ENCODE peak calls at places on chromosomes 5 and 9, in ten cellular contexts. P is astrocyte of the spinal cord, Q is cardiac fibroblast, R is choroid plexus epithelial cell, Y is psoas muscle, S is left ventricle myocardium inferior, T is HFF-Myc, M is A549, X is brain microvascular endothelial cell, B is IMR-90. I is an unnamed sample.

GRCh38 chr5:140142802-140143201 is 17.1 kb downstream of the IGIP start:
- DNase-seq in P (no peak), Q (no peak), R (no peak), Y (no peak), S (no peak), T (no peak), M (no peak), X (no peak), B (no peak), I (no peak)

GRCh38 chr5:145827275-145827674 is 7.9 kb downstream of the PRELID2 start:
- DNase-seq in P (no peak), Q (no peak), R (no peak), Y (no peak), S (no peak), T (no peak), M (no peak), X (no peak), B (no peak), I (no peak)

GRCh38 chr5:15585128-15585527 is 85.1 kb downstream of the FBXL7 start:
- DNase-seq in P (no peak), Q (no peak), R (no peak), Y (no peak), S (no peak), T (no peak), M (no peak), X (no peak), B (peak; percentile 25), I (no peak)

GRCh38 chr5:124236366-124237231 is 509.8 kb downstream of the ZNF608 start:
- DNase-seq in P (no peak), Q (peak; percentile 33), R (no peak), Y (no peak), S (no peak), T (no peak), M (no peak), X (no peak), B (peak; percentile 1), I (no peak)

GRCh38 chr5:176734756-176735342 is 75.5 kb upstream of the UNC5A start:
- DNase-seq in P (no peak), Q (no peak), R (no peak), Y (no peak), S (no peak), T (no peak), M (no peak), X (no peak), B (no peak), I (no peak)

GRCh38 chr5:15013654-15014463 is 142.3 kb upstream of the ANKH start:
- DNase-seq in P (peak; percentile 85), Q (peak; percentile 89), R (peak; percentile 89), Y (no peak), S (no peak), T (peak; percentile 58), M (peak; percentile 42), X (peak; percentile 71), B (peak; percentile 80), I (peak; percentile 87)

GRCh38 chr5:178353461-178353860 is 120.9 kb upstream of the PHYKPL start:
- DNase-seq in P (no peak), Q (no peak), R (no peak), Y (no peak), S (no peak), T (no peak), M (no peak), X (no peak), B (no peak), I (no peak)

GRCh38 chr5:14730881-14731280 is 66.4 kb downstream of the OTULIN start:
- DNase-seq in P (no peak), Q (no peak), R (no peak), Y (no peak), S (no peak), T (no peak), M (no peak), X (no peak), B (no peak), I (no peak)

GRCh38 chr9:111759762-111760639 is 34.7 kb downstream of the SHOC1 start:
- DNase-seq in P (peak; percentile 90), Q (peak; percentile 95), R (peak; percentile 95), Y (no peak), S (no peak), T (peak; percentile 87), M (peak; percentile 41), X (peak; percentile 91), B (peak; percentile 91), I (peak; percentile 96)

GRCh38 chr5:179780343-179780742 is 13.4 kb upstream of the LTC4S start:
- DNase-seq in P (no peak), Q (no peak), R (peak; percentile 81), Y (peak; percentile 48), S (no peak), T (no peak), M (no peak), X (no peak), B (no peak), I (no peak)

GRCh38 chr9:127233582-127234350 is 30.8 kb upstream of the GARNL3 start:
- DNase-seq in P (no peak), Q (peak; percentile 29), R (no peak), Y (no peak), S (no peak), T (no peak), M (no peak), X (no peak), B (no peak), I (no peak)

GRCh38 chr9:109109962-109110325 is 9.8 kb downstream of the TMEM245 start:
- DNase-seq in P (no peak), Q (peak; percentile 31), R (peak; percentile 66), Y (no peak), S (no peak), T (no peak), M (no peak), X (no peak), B (no peak), I (peak; percentile 28)

GRCh38 chr5:135236951-135237791 is 161.9 kb downstream of the MACROH2A1 start:
- DNase-seq in P (no peak), Q (no peak), R (no peak), Y (no peak), S (peak; percentile 27), T (no peak), M (no peak), X (no peak), B (no peak), I (no peak)

GRCh38 chr5:161900981-161901380 is 53.1 kb downstream of the GABRA1 start:
- DNase-seq in P (no peak), Q (no peak), R (no peak), Y (no peak), S (no peak), T (no peak), M (no peak), X (no peak), B (no peak), I (no peak)

GRCh38 chr5:149337746-149338145 is 7.6 kb upstream of the GRPEL2 start:
- DNase-seq in P (no peak), Q (no peak), R (no peak), Y (no peak), S (no peak), T (no peak), M (no peak), X (no peak), B (no peak), I (no peak)

GRCh38 chr9:89277454-89277853 is 33.5 kb upstream of the CKS2 start:
- DNase-seq in P (peak; percentile 22), Q (peak; percentile 21), R (peak; percentile 65), Y (no peak), S (no peak), T (no peak), M (no peak), X (no peak), B (peak; percentile 49), I (peak; percentile 20)

DNA sequence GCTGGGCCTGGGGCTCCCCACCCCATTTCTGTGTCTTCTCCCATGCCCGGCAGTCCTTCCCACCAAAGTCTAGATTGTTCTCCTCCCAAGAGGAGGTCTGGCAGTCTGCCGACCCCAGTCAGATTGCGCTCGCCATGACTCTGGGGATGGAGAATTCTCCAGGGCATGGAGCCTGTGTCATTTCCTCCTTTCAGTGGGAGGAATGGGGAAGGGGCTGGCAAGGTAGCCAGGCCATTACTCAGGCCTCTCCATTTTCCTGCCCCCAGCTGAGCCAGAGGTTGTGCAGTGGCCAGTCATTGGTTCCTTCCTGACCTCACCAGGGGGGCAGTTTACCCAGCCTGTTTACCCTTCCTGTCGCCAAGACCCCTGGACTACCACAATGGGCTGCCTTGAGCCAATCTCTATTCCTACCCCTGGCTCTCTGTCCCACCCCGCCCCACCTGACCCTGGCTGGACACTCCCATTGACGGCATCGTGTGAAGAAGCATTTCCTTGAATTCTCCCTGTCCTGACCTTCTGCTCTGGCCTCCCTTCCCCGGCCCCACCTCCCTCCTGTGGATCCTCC is 628 bp downstream of the SYNPO start:
- DNase-seq in P (peak; percentile 83), Q (peak; percentile 96), R (peak; percentile 74), Y (peak; percentile 73), S (peak; percentile 60), T (no peak), M (peak; percentile 56), X (peak; percentile 63), B (peak; percentile 77), I (peak; percentile 97)
- H3K4me3 ChIP-seq in P (peak overlapping the region; percentile 48), Q (peak overlapping the region; percentile 51), R (peak overlapping the region; percentile 58), Y (peak overlapping the region; percentile 49), S (peak overlapping the region; percentile 66), T (peak overlapping the region; percentile 40), M (peak overlapping the region; percentile 54), X (peak overlapping the region; percentile 49), B (peak overlapping the region; percentile 50), I (peak overlapping the region; percentile 60)

GRCh38 chr5:58965677-58966414 is 383.0 kb downstream of the RAB3C start:
- DNase-seq in P (no peak), Q (no peak), R (no peak), Y (no peak), S (no peak), T (no peak), M (no peak), X (no peak), B (no peak), I (no peak)
- TF ChIP-seq CTCF in P (no peak), Q (no peak), R (peak; percentile 28), Y (no peak), S (no peak), T (no peak), M (peak; percentile 14), X (peak; percentile 21), B (no peak), I (no peak)

DNA sequence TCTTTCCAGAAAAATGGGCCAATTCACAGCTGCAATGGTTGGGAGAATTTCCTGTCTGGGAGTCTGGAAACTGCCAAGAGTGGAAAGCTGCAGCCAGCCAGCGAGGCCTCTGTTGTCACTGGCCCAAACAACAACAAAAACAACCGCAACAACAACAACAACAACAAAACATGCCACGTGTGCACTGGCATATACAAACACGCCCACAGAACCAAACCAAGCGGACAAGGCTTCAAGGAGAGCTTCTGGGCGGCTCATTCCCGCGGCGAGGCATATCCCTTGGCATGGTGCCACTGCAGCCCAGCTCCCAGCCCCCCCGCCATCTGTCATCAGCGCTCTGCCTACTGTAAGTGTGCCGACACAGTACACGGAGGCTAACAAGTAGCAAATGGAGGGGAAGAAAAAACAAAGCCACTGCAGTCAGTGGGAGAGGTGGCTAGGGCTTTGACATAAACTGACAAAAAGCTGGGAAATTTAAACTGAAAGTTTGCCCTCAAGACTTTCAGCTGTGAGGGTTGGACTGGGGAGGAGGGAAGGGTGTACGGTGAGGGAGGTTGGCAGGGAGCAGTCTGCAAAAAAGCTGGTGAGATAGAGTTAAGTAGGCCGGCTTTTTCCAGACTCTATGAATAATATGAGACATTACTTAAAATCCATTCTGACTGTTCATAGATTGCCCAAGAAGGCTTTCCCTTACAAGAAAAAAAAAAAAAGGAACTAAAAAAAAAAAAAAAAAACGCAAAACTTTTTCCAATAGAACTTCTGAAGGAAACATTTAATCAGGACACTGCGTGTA is 165.0 kb upstream of the ZNF462 start:
- DNase-seq in P (peak; percentile 55), Q (peak; percentile 90), R (peak; percentile 71), Y (peak; percentile 88), S (peak; percentile 84), T (no peak), M (no peak), X (peak; percentile 63), B (peak; percentile 46), I (peak; percentile 86)
- H3K4me3 ChIP-seq in P (peak overlapping the region; percentile 26), Q (peak overlapping the region; percentile 16), R (peak overlapping the region; percentile 41), Y (peak overlapping the region; percentile 53), S (peak overlapping the region; percentile 53), T (peak overlapping the region; percentile 21), M (no peak overlapping the region), X (peak overlapping the region; percentile 46), B (peak overlapping the region; percentile 6), I (peak overlapping the region; percentile 49)

GRCh38 chr9:81540142-81540701 is 149.1 kb downstream of the TLE1 start:
- DNase-seq in P (no peak), Q (no peak), R (no peak), Y (peak; percentile 67), S (no peak), T (no peak), M (no peak), X (no peak), B (no peak), I (no peak)
- TF ChIP-seq CTCF in P (no peak), Q (no peak), R (no peak), Y (no peak), S (no peak), T (no peak), M (no peak), X (no peak), B (no peak), I (no peak)